ENCODE peak calls at places on chromosomes 3 and 15, in six cellular contexts. One of them, this sample, is unnamed. For H3K4me1, the result is how much of the 10 kb centered on the place peaks cover.

GRCh38 chr15:66703540-66703941 is 1.5 kb downstream of the SMAD6 start:
- DNase-seq in breast epithelium: no peak
- DNase-seq in upper lobe of left lung: peak
- DNase-seq in GM23338: peak
- DNase-seq in stomach: peak
- DNase-seq in H1: no peak
- DNase-seq in this sample: no peak

GRCh38 chr3:60101628-60102027 is 1051.8 kb upstream of the CFAP20DC start:
- DNase-seq in breast epithelium: no peak
- DNase-seq in upper lobe of left lung: no peak
- DNase-seq in GM23338: no peak
- DNase-seq in stomach: peak
- DNase-seq in H1: no peak
- DNase-seq in this sample: no peak

GRCh38 chr3:194990454-194991337 is 280.3 kb downstream of the XXYLT1 start:
- DNase-seq in breast epithelium: no peak
- DNase-seq in upper lobe of left lung: no peak
- DNase-seq in GM23338: no peak
- DNase-seq in stomach: no peak
- DNase-seq in H1: no peak
- DNase-seq in this sample: peak

GRCh38 chr15:58201536-58201935 is 63.4 kb downstream of the AQP9 start:
- DNase-seq in breast epithelium: no peak
- DNase-seq in upper lobe of left lung: no peak
- DNase-seq in GM23338: no peak
- DNase-seq in stomach: no peak
- DNase-seq in H1: no peak
- DNase-seq in this sample: no peak

GRCh38 chr15:78830514-78831228 is 19.4 kb upstream of the ADAMTS7 start:
- DNase-seq in breast epithelium: no peak
- DNase-seq in upper lobe of left lung: no peak
- DNase-seq in GM23338: peak
- DNase-seq in stomach: no peak
- DNase-seq in H1: no peak
- DNase-seq in this sample: no peak

GRCh38 chr3:62586356-62586755 is 213.0 kb upstream of the FEZF2 start:
- DNase-seq in breast epithelium: no peak
- DNase-seq in upper lobe of left lung: no peak
- DNase-seq in GM23338: no peak
- DNase-seq in stomach: no peak
- DNase-seq in H1: no peak
- DNase-seq in this sample: no peak

GRCh38 chr3:150913174-150913922 is 8.1 kb upstream of the MINDY4B start:
- DNase-seq in breast epithelium: no peak
- DNase-seq in upper lobe of left lung: no peak
- DNase-seq in GM23338: no peak
- DNase-seq in stomach: no peak
- DNase-seq in H1: no peak
- DNase-seq in this sample: no peak

GRCh38 chr3:188527389-188527788 is 373.4 kb downstream of the LPP start:
- DNase-seq in breast epithelium: no peak
- DNase-seq in upper lobe of left lung: no peak
- DNase-seq in GM23338: no peak
- DNase-seq in stomach: no peak
- DNase-seq in H1: no peak
- DNase-seq in this sample: no peak

GRCh38 chr3:188051801-188052228 is 102.1 kb upstream of the LPP start:
- DNase-seq in breast epithelium: peak
- DNase-seq in upper lobe of left lung: no peak
- DNase-seq in GM23338: peak
- DNase-seq in stomach: no peak
- DNase-seq in H1: no peak
- DNase-seq in this sample: no peak

GRCh38 chr15:85749261-85750151 is 45.2 kb downstream of the KLHL25 start:
- DNase-seq in breast epithelium: peak
- DNase-seq in upper lobe of left lung: no peak
- DNase-seq in GM23338: no peak
- DNase-seq in stomach: peak
- DNase-seq in H1: no peak
- DNase-seq in this sample: no peak

GRCh38 chr15:56959318-56959648 is 40.8 kb downstream of the TCF12 start:
- DNase-seq in breast epithelium: no peak
- DNase-seq in upper lobe of left lung: no peak
- DNase-seq in GM23338: no peak
- DNase-seq in stomach: no peak
- DNase-seq in H1: no peak
- DNase-seq in this sample: no peak

GRCh38 chr3:153734777-153735551 is 386.2 kb upstream of the ARHGEF26 start:
- DNase-seq in breast epithelium: no peak
- DNase-seq in upper lobe of left lung: no peak
- DNase-seq in GM23338: no peak
- DNase-seq in stomach: no peak
- DNase-seq in H1: no peak
- DNase-seq in this sample: no peak

GRCh38 chr3:167749209-167749608 is 13.7 kb downstream of the SERPINI1 start:
- DNase-seq in breast epithelium: no peak
- DNase-seq in upper lobe of left lung: no peak
- DNase-seq in GM23338: no peak
- DNase-seq in stomach: no peak
- DNase-seq in H1: no peak
- DNase-seq in this sample: no peak

GRCh38 chr3:76369170-76369569 is 583.8 kb upstream of the ZNF717 start:
- DNase-seq in breast epithelium: no peak
- DNase-seq in upper lobe of left lung: no peak
- DNase-seq in GM23338: peak
- DNase-seq in stomach: no peak
- DNase-seq in H1: no peak
- DNase-seq in this sample: no peak

GRCh38 chr3:61796088-61796680 is 234.8 kb downstream of the PTPRG start:
- DNase-seq in breast epithelium: no peak
- DNase-seq in upper lobe of left lung: no peak
- DNase-seq in GM23338: no peak
- DNase-seq in stomach: no peak
- DNase-seq in H1: no peak
- DNase-seq in this sample: no peak

GRCh38 chr15:62895905-62896316 is 146.6 kb upstream of the TPM1 start:
- DNase-seq in breast epithelium: no peak
- DNase-seq in upper lobe of left lung: no peak
- DNase-seq in GM23338: no peak
- DNase-seq in stomach: no peak
- DNase-seq in H1: no peak
- DNase-seq in this sample: no peak

GRCh38 chr3:184366619-184367321 is 5.3 kb downstream of the POLR2H start:
- DNase-seq in breast epithelium: no peak
- DNase-seq in upper lobe of left lung: no peak
- DNase-seq in GM23338: no peak
- DNase-seq in stomach: no peak
- DNase-seq in H1: no peak
- DNase-seq in this sample: no peak

GRCh38 chr15:43966646-43967045 is 139.8 kb downstream of the WDR76 start:
- DNase-seq in breast epithelium: no peak
- DNase-seq in upper lobe of left lung: no peak
- DNase-seq in GM23338: no peak
- DNase-seq in stomach: no peak
- DNase-seq in H1: no peak
- DNase-seq in this sample: no peak

GRCh38 chr15:81117581-81117980 is 16.5 kb upstream of the CFAP161 start:
- DNase-seq in breast epithelium: no peak
- DNase-seq in upper lobe of left lung: no peak
- DNase-seq in GM23338: no peak
- DNase-seq in stomach: no peak
- DNase-seq in H1: no peak
- DNase-seq in this sample: no peak

GRCh38 chr15:36008719-36009118 is 462.8 kb upstream of the DPH6 start:
- DNase-seq in breast epithelium: no peak
- DNase-seq in upper lobe of left lung: no peak
- DNase-seq in GM23338: no peak
- DNase-seq in stomach: no peak
- DNase-seq in H1: no peak
- DNase-seq in this sample: no peak

GRCh38 chr3:57977755-57978715 is 30.2 kb upstream of the FLNB start:
- DNase-seq in breast epithelium: no peak
- DNase-seq in upper lobe of left lung: no peak
- DNase-seq in GM23338: no peak
- DNase-seq in stomach: no peak
- DNase-seq in H1: no peak
- DNase-seq in this sample: no peak

GRCh38 chr15:98845138-98845884 is 162.3 kb downstream of the PGPEP1L start:
- DNase-seq in breast epithelium: no peak
- DNase-seq in upper lobe of left lung: no peak
- DNase-seq in GM23338: peak
- DNase-seq in stomach: no peak
- DNase-seq in H1: no peak
- DNase-seq in this sample: no peak

GRCh38 chr3:45488581-45488980 is 100.2 kb downstream of the LARS2 start:
- DNase-seq in breast epithelium: no peak
- DNase-seq in upper lobe of left lung: no peak
- DNase-seq in GM23338: no peak
- DNase-seq in stomach: no peak
- DNase-seq in H1: no peak
- DNase-seq in this sample: no peak

GRCh38 chr3:43867673-43868072 is 176.9 kb downstream of the ABHD5 start:
- DNase-seq in breast epithelium: no peak
- DNase-seq in upper lobe of left lung: no peak
- DNase-seq in GM23338: no peak
- DNase-seq in stomach: no peak
- DNase-seq in H1: no peak
- DNase-seq in this sample: no peak

GRCh38 chr3:12473503-12473902 is 10.8 kb upstream of the TSEN2 start:
- DNase-seq in breast epithelium: no peak
- DNase-seq in upper lobe of left lung: no peak
- DNase-seq in GM23338: no peak
- DNase-seq in stomach: no peak
- DNase-seq in H1: no peak
- DNase-seq in this sample: no peak

GRCh38 chr3:13823186-13823585 is 56.7 kb downstream of the WNT7A start:
- DNase-seq in breast epithelium: no peak
- DNase-seq in upper lobe of left lung: no peak
- DNase-seq in GM23338: no peak
- DNase-seq in stomach: no peak
- DNase-seq in H1: no peak
- DNase-seq in this sample: no peak

GRCh38 chr3:13821156-13821555 is 58.7 kb downstream of the WNT7A start:
- DNase-seq in breast epithelium: no peak
- DNase-seq in upper lobe of left lung: no peak
- DNase-seq in GM23338: no peak
- DNase-seq in stomach: no peak
- DNase-seq in H1: no peak
- DNase-seq in this sample: no peak

GRCh38 chr3:13823692-13824091 is 56.2 kb downstream of the WNT7A start:
- DNase-seq in breast epithelium: no peak
- DNase-seq in upper lobe of left lung: no peak
- DNase-seq in GM23338: no peak
- DNase-seq in stomach: no peak
- DNase-seq in H1: no peak
- DNase-seq in this sample: no peak

GRCh38 chr3:13824521-13825316 is 55.2 kb downstream of the WNT7A start:
- DNase-seq in breast epithelium: no peak
- DNase-seq in upper lobe of left lung: no peak
- DNase-seq in GM23338: no peak
- DNase-seq in stomach: no peak
- DNase-seq in H1: no peak
- DNase-seq in this sample: no peak

DNA sequence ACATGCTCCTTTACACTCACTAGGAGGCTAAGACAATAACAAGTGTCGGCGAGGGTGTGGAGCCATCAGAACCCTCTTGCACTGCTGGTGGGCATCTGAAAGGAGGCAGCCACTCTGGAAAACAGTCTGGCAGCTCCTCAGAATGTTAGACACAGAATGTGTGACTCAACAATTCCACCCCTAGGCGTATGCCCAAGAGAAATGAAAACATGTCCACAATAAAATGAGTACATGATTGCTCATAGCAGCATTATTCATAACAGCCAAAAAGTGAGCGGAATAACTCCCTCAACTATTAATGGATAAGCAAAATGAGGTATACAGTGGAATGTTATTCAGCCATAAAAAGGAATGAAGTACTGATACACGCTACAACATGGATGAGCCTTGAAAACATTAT is 57.8 kb downstream of the WNT7A start:
- DNase-seq in breast epithelium: no peak
- DNase-seq in upper lobe of left lung: no peak
- DNase-seq in GM23338: no peak
- DNase-seq in stomach: no peak
- DNase-seq in H1: no peak
- DNase-seq in this sample: no peak
- H3K4me3 ChIP-seq in breast epithelium: no peak
- H3K4me3 ChIP-seq in upper lobe of left lung: no peak
- H3K4me3 ChIP-seq in GM23338: no peak
- H3K4me3 ChIP-seq in stomach: no peak
- H3K4me3 ChIP-seq in H1: no peak
- H3K4me3 ChIP-seq in this sample: no peak

GRCh38 chr3:71441925-71442620 is 141.5 kb downstream of the FOXP1 start:
- DNase-seq in breast epithelium: no peak
- DNase-seq in upper lobe of left lung: no peak
- DNase-seq in GM23338: no peak
- DNase-seq in stomach: no peak
- DNase-seq in H1: no peak
- DNase-seq in this sample: no peak
- H3K4me1 ChIP-seq in breast epithelium: under half
- H3K4me1 ChIP-seq in upper lobe of left lung: half or more
- H3K4me1 ChIP-seq in GM23338: under half
- H3K4me1 ChIP-seq in stomach: under half
- H3K4me1 ChIP-seq in H1: under half
- H3K4me1 ChIP-seq in this sample: half or more

DNA sequence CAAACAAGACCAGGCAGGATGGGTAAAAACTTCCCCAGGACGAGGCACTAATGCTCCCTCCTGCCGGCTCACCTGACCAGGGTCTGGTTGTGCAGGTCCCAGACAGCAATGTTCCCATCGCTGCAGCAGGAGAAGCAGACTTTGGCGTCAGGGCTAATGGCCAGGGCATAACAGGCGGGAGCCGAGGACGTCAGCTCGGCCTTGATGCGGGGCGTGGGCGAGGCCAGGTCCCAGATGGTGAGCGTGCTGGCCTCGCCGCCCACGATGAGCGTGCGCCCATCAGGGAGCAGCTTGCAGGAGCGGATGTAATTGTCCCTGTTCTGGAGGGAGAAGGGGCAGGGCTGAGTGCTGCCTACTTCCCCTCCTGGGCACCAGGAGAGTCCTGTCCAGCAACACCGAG is 43.4 kb downstream of the TLE3 start:
- DNase-seq in breast epithelium: no peak
- DNase-seq in upper lobe of left lung: no peak
- DNase-seq in GM23338: no peak
- DNase-seq in stomach: no peak
- DNase-seq in H1: no peak
- DNase-seq in this sample: no peak
- TF ChIP-seq POLR2AphosphoS5 in breast epithelium: no peak
- TF ChIP-seq POLR2AphosphoS5 in upper lobe of left lung: no peak
- TF ChIP-seq POLR2AphosphoS5 in GM23338: no peak
- TF ChIP-seq POLR2AphosphoS5 in stomach: no peak
- TF ChIP-seq POLR2AphosphoS5 in H1: no peak
- TF ChIP-seq POLR2AphosphoS5 in this sample: no peak

DNA sequence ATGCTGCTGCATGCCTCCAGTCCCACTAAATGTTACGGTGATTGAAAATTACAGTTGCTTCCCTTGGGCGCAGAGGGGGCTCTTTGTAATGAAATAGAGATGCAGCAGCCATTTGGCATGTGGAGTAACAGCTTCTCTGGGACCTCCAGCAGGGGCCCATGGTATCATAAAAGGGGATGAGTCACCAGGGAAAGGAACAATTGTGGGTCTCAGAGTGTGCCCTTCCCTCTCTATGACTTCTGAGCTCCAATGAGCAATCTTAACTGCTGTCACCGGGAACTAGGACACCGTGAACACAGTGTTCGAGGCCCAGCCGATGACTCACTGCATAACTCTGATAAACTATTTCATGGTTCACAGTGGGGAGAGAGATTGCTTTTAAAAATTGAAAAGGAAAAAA is 164.8 kb upstream of the NUDT16 start:
- DNase-seq in breast epithelium: no peak
- DNase-seq in upper lobe of left lung: no peak
- DNase-seq in GM23338: peak
- DNase-seq in stomach: peak
- DNase-seq in H1: peak
- DNase-seq in this sample: no peak
- H3K4me3 ChIP-seq in breast epithelium: no peak
- H3K4me3 ChIP-seq in upper lobe of left lung: no peak
- H3K4me3 ChIP-seq in GM23338: no peak
- H3K4me3 ChIP-seq in stomach: no peak
- H3K4me3 ChIP-seq in H1: no peak
- H3K4me3 ChIP-seq in this sample: no peak